ENCODE peak calls at places on chromosomes 4 and X, in four cellular contexts. One of them, this sample, is unnamed.

GRCh38 chrX:132490086-132490419 is 1.2 kb upstream of the MBNL3 start:
- DNase-seq in nephron progenitor cell: no peak
- DNase-seq in foreskin fibroblast: no peak
- DNase-seq in activated B cell treated with CpG ODN at 0.5 μM for 24 hours: no peak
- DNase-seq in this sample: no peak

GRCh38 chr4:88613417-88613875 is 21.2 kb downstream of the HERC3 start:
- DNase-seq in activated B cell treated with CpG ODN at 0.5 μM for 24 hours: no peak
- DNase-seq in foreskin fibroblast: no peak
- DNase-seq in nephron progenitor cell: no peak
- DNase-seq in this sample: no peak

GRCh38 chrX:40040686-40041461 is 56.9 kb downstream of the BCOR start:
- DNase-seq in foreskin fibroblast: no peak
- DNase-seq in nephron progenitor cell: no peak
- DNase-seq in activated B cell treated with CpG ODN at 0.5 μM for 24 hours: no peak
- DNase-seq in this sample: no peak

GRCh38 chrX:64394059-64394873 is 986 bp downstream of the MTMR8 start:
- DNase-seq in nephron progenitor cell: no peak
- DNase-seq in foreskin fibroblast: no peak
- DNase-seq in activated B cell treated with CpG ODN at 0.5 μM for 24 hours: no peak
- DNase-seq in this sample: peak

GRCh38 chr4:121822796-121823504 is 733 bp downstream of the CCNA2 start:
- DNase-seq in activated B cell treated with CpG ODN at 0.5 μM for 24 hours: no peak
- DNase-seq in nephron progenitor cell: peak
- DNase-seq in foreskin fibroblast: peak
- DNase-seq in this sample: peak

GRCh38 chrX:47483310-47484268 is 567 bp upstream of the ZNF41 start:
- DNase-seq in nephron progenitor cell: peak
- DNase-seq in activated B cell treated with CpG ODN at 0.5 μM for 24 hours: no peak
- DNase-seq in foreskin fibroblast: no peak
- DNase-seq in this sample: no peak

GRCh38 chr4:169619518-169619957 is 840 bp upstream of the CLCN3 start:
- DNase-seq in activated B cell treated with CpG ODN at 0.5 μM for 24 hours: peak
- DNase-seq in nephron progenitor cell: peak
- DNase-seq in foreskin fibroblast: peak
- DNase-seq in this sample: peak

GRCh38 chr4:22719218-22719617 is 26.5 kb downstream of the GBA3 start:
- DNase-seq in foreskin fibroblast: no peak
- DNase-seq in nephron progenitor cell: no peak
- DNase-seq in activated B cell treated with CpG ODN at 0.5 μM for 24 hours: no peak
- DNase-seq in this sample: no peak

GRCh38 chr4:87566276-87566675 is 37.1 kb upstream of the SPARCL1 start:
- DNase-seq in nephron progenitor cell: no peak
- DNase-seq in foreskin fibroblast: no peak
- DNase-seq in activated B cell treated with CpG ODN at 0.5 μM for 24 hours: no peak
- DNase-seq in this sample: no peak

GRCh38 chr4:72111863-72112262 is 80.1 kb downstream of the NPFFR2 start:
- DNase-seq in foreskin fibroblast: no peak
- DNase-seq in nephron progenitor cell: no peak
- DNase-seq in activated B cell treated with CpG ODN at 0.5 μM for 24 hours: no peak
- DNase-seq in this sample: no peak

GRCh38 chrX:81900522-81900921 is 698.6 kb downstream of the SH3BGRL start:
- DNase-seq in foreskin fibroblast: no peak
- DNase-seq in nephron progenitor cell: no peak
- DNase-seq in activated B cell treated with CpG ODN at 0.5 μM for 24 hours: no peak
- DNase-seq in this sample: no peak

GRCh38 chrX:51598899-51599298 is 19.8 kb downstream of the CENPVL3 start:
- DNase-seq in nephron progenitor cell: no peak
- DNase-seq in foreskin fibroblast: no peak
- DNase-seq in activated B cell treated with CpG ODN at 0.5 μM for 24 hours: no peak
- DNase-seq in this sample: no peak

GRCh38 chrX:152220612-152221011 is 82.2 kb upstream of the MAGEA10 start:
- DNase-seq in activated B cell treated with CpG ODN at 0.5 μM for 24 hours: no peak
- DNase-seq in foreskin fibroblast: no peak
- DNase-seq in nephron progenitor cell: no peak
- DNase-seq in this sample: no peak

GRCh38 chrX:112612558-112612957 is 67.2 kb downstream of the LHFPL1 start:
- DNase-seq in nephron progenitor cell: no peak
- DNase-seq in foreskin fibroblast: no peak
- DNase-seq in activated B cell treated with CpG ODN at 0.5 μM for 24 hours: no peak
- DNase-seq in this sample: no peak

GRCh38 chrX:45699158-45699557 is 498.5 kb upstream of the DIPK2B start:
- DNase-seq in activated B cell treated with CpG ODN at 0.5 μM for 24 hours: no peak
- DNase-seq in foreskin fibroblast: peak
- DNase-seq in nephron progenitor cell: no peak
- DNase-seq in this sample: no peak

GRCh38 chr4:98728433-98728832 is 70.0 kb upstream of the TSPAN5 start:
- DNase-seq in foreskin fibroblast: peak
- DNase-seq in nephron progenitor cell: no peak
- DNase-seq in activated B cell treated with CpG ODN at 0.5 μM for 24 hours: no peak
- DNase-seq in this sample: no peak

GRCh38 chr4:13872145-13872544 is 244.6 kb upstream of the BOD1L1 start:
- DNase-seq in foreskin fibroblast: peak
- DNase-seq in nephron progenitor cell: no peak
- DNase-seq in activated B cell treated with CpG ODN at 0.5 μM for 24 hours: no peak
- DNase-seq in this sample: no peak

GRCh38 chrX:111823068-111823467 is 52.9 kb upstream of the TRPC5OS start:
- DNase-seq in foreskin fibroblast: no peak
- DNase-seq in activated B cell treated with CpG ODN at 0.5 μM for 24 hours: no peak
- DNase-seq in nephron progenitor cell: peak
- DNase-seq in this sample: peak

GRCh38 chrX:69203367-69204037 is 38.2 kb upstream of the PJA1 start:
- DNase-seq in foreskin fibroblast: no peak
- DNase-seq in activated B cell treated with CpG ODN at 0.5 μM for 24 hours: no peak
- DNase-seq in nephron progenitor cell: no peak
- DNase-seq in this sample: no peak

GRCh38 chr4:8200302-8200975 is 1.3 kb downstream of the SH3TC1 start:
- DNase-seq in activated B cell treated with CpG ODN at 0.5 μM for 24 hours: peak
- DNase-seq in foreskin fibroblast: no peak
- DNase-seq in nephron progenitor cell: no peak
- DNase-seq in this sample: peak

GRCh38 chr4:31045724-31046318 is 325.7 kb downstream of the PCDH7 start:
- DNase-seq in foreskin fibroblast: no peak
- DNase-seq in activated B cell treated with CpG ODN at 0.5 μM for 24 hours: no peak
- DNase-seq in nephron progenitor cell: peak
- DNase-seq in this sample: no peak

GRCh38 chr4:52892880-52893279 is 30.8 kb downstream of the RASL11B start:
- DNase-seq in foreskin fibroblast: no peak
- DNase-seq in nephron progenitor cell: no peak
- DNase-seq in activated B cell treated with CpG ODN at 0.5 μM for 24 hours: no peak
- DNase-seq in this sample: no peak

GRCh38 chr4:82528074-82528473 is 33.7 kb downstream of the TMEM150C start:
- DNase-seq in activated B cell treated with CpG ODN at 0.5 μM for 24 hours: no peak
- DNase-seq in nephron progenitor cell: no peak
- DNase-seq in foreskin fibroblast: no peak
- DNase-seq in this sample: no peak

GRCh38 chr4:82522472-82522871 is 39.3 kb downstream of the TMEM150C start:
- DNase-seq in foreskin fibroblast: no peak
- DNase-seq in activated B cell treated with CpG ODN at 0.5 μM for 24 hours: no peak
- DNase-seq in nephron progenitor cell: no peak
- DNase-seq in this sample: no peak

GRCh38 chr4:82524570-82525152 is 37.1 kb downstream of the TMEM150C start:
- DNase-seq in foreskin fibroblast: no peak
- DNase-seq in nephron progenitor cell: no peak
- DNase-seq in activated B cell treated with CpG ODN at 0.5 μM for 24 hours: no peak
- DNase-seq in this sample: no peak

GRCh38 chr4:82523179-82523578 is 38.6 kb downstream of the TMEM150C start:
- DNase-seq in activated B cell treated with CpG ODN at 0.5 μM for 24 hours: no peak
- DNase-seq in foreskin fibroblast: no peak
- DNase-seq in nephron progenitor cell: no peak
- DNase-seq in this sample: no peak

GRCh38 chr4:82525287-82525898 is 36.4 kb downstream of the TMEM150C start:
- DNase-seq in nephron progenitor cell: no peak
- DNase-seq in foreskin fibroblast: no peak
- DNase-seq in activated B cell treated with CpG ODN at 0.5 μM for 24 hours: no peak
- DNase-seq in this sample: no peak
- TF ChIP-seq CTCF in nephron progenitor cell: no peak
- TF ChIP-seq CTCF in foreskin fibroblast: no peak
- TF ChIP-seq CTCF in activated B cell treated with CpG ODN at 0.5 μM for 24 hours: no peak
- TF ChIP-seq CTCF in this sample: no peak

GRCh38 chrX:38988301-38988700 is 187.0 kb downstream of the MID1IP1 start:
- DNase-seq in nephron progenitor cell: no peak
- DNase-seq in foreskin fibroblast: no peak
- DNase-seq in activated B cell treated with CpG ODN at 0.5 μM for 24 hours: no peak
- DNase-seq in this sample: no peak

GRCh38 chrX:38987135-38987780 is 186.0 kb downstream of the MID1IP1 start:
- DNase-seq in foreskin fibroblast: no peak
- DNase-seq in nephron progenitor cell: peak
- DNase-seq in activated B cell treated with CpG ODN at 0.5 μM for 24 hours: no peak
- DNase-seq in this sample: no peak

GRCh38 chrX:38985375-38985774 is 184.1 kb downstream of the MID1IP1 start:
- DNase-seq in activated B cell treated with CpG ODN at 0.5 μM for 24 hours: no peak
- DNase-seq in nephron progenitor cell: no peak
- DNase-seq in foreskin fibroblast: no peak
- DNase-seq in this sample: peak

GRCh38 chrX:38985945-38986344 is 184.7 kb downstream of the MID1IP1 start:
- DNase-seq in activated B cell treated with CpG ODN at 0.5 μM for 24 hours: no peak
- DNase-seq in foreskin fibroblast: no peak
- DNase-seq in nephron progenitor cell: no peak
- DNase-seq in this sample: no peak

GRCh38 chrX:38986586-38986985 is 185.3 kb downstream of the MID1IP1 start:
- DNase-seq in foreskin fibroblast: no peak
- DNase-seq in nephron progenitor cell: no peak
- DNase-seq in activated B cell treated with CpG ODN at 0.5 μM for 24 hours: no peak
- DNase-seq in this sample: no peak
- TF ChIP-seq CTCF in foreskin fibroblast: no peak
- TF ChIP-seq CTCF in nephron progenitor cell: no peak
- TF ChIP-seq CTCF in activated B cell treated with CpG ODN at 0.5 μM for 24 hours: no peak
- TF ChIP-seq CTCF in this sample: no peak

GRCh38 chr4:41580007-41580406 is 42.0 kb downstream of the LIMCH1 start:
- DNase-seq in foreskin fibroblast: no peak
- DNase-seq in nephron progenitor cell: no peak
- DNase-seq in activated B cell treated with CpG ODN at 0.5 μM for 24 hours: no peak
- DNase-seq in this sample: no peak
- TF ChIP-seq CTCF in foreskin fibroblast: no peak
- TF ChIP-seq CTCF in nephron progenitor cell: no peak
- TF ChIP-seq CTCF in activated B cell treated with CpG ODN at 0.5 μM for 24 hours: no peak
- TF ChIP-seq CTCF in this sample: no peak

DNA sequence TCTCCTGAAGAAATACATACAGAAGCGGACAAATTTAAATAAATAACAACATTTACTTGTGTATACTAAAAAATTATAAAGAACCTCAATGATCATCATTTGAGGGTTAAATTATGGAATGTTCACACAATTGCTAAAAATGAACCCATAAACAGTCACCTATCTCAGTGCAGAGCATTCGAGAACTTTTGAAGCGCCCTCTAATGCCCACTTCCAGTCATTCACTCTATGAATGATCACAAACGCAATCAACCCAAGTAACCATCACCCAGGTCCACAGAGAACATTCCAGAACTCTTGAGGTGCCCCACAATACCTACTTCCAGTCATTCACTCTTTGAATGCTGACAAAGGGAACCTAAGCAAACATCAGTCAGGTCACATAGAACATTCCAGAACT is 103.5 kb upstream of the PLAC1 start:
- DNase-seq in activated B cell treated with CpG ODN at 0.5 μM for 24 hours: no peak
- DNase-seq in nephron progenitor cell: no peak
- DNase-seq in foreskin fibroblast: no peak
- DNase-seq in this sample: peak
- TF ChIP-seq CTCF in activated B cell treated with CpG ODN at 0.5 μM for 24 hours: no peak
- TF ChIP-seq CTCF in nephron progenitor cell: no peak
- TF ChIP-seq CTCF in foreskin fibroblast: peak
- TF ChIP-seq CTCF in this sample: peak

DNA sequence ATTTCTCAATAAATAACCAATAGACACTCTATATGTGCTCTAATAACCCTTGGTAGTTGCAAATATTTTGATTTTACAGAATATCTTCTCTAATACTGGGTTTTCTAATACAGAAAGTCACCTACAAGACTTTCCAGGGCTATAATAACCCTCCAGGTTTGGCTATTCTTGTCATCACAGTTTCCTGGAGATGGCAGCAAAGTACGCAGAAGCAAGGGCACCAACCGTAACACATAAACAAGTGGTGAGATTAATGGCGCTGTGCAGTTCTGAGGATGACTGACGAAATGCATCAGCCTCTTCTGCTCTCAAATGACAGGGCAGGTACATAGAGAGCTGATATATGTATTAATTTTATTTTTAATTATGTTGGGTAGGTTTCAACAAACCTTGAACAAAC is 122.4 kb downstream of the C4orf33 start:
- DNase-seq in nephron progenitor cell: peak
- DNase-seq in foreskin fibroblast: no peak
- DNase-seq in activated B cell treated with CpG ODN at 0.5 μM for 24 hours: no peak
- DNase-seq in this sample: no peak
- TF ChIP-seq CTCF in nephron progenitor cell: peak
- TF ChIP-seq CTCF in foreskin fibroblast: no peak
- TF ChIP-seq CTCF in activated B cell treated with CpG ODN at 0.5 μM for 24 hours: no peak
- TF ChIP-seq CTCF in this sample: no peak

GRCh38 chr4:185317880-185318279 is 77.8 kb downstream of the LRP2BP start:
- DNase-seq in nephron progenitor cell: no peak
- DNase-seq in foreskin fibroblast: no peak
- DNase-seq in activated B cell treated with CpG ODN at 0.5 μM for 24 hours: no peak
- DNase-seq in this sample: no peak
- TF ChIP-seq CTCF in nephron progenitor cell: no peak
- TF ChIP-seq CTCF in foreskin fibroblast: no peak
- TF ChIP-seq CTCF in activated B cell treated with CpG ODN at 0.5 μM for 24 hours: no peak
- TF ChIP-seq CTCF in this sample: no peak

GRCh38 chr4:150768492-150768891 is 186.5 kb downstream of the MAB21L2 start:
- DNase-seq in foreskin fibroblast: peak
- DNase-seq in activated B cell treated with CpG ODN at 0.5 μM for 24 hours: no peak
- DNase-seq in nephron progenitor cell: no peak
- DNase-seq in this sample: no peak

GRCh38 chr4:150771374-150771773 is 189.4 kb downstream of the MAB21L2 start:
- DNase-seq in nephron progenitor cell: no peak
- DNase-seq in foreskin fibroblast: no peak
- DNase-seq in activated B cell treated with CpG ODN at 0.5 μM for 24 hours: no peak
- DNase-seq in this sample: no peak

GRCh38 chr4:150773032-150773431 is 191.1 kb downstream of the MAB21L2 start:
- DNase-seq in nephron progenitor cell: no peak
- DNase-seq in activated B cell treated with CpG ODN at 0.5 μM for 24 hours: no peak
- DNase-seq in foreskin fibroblast: no peak
- DNase-seq in this sample: no peak

GRCh38 chr4:150769845-150770244 is 187.9 kb downstream of the MAB21L2 start:
- DNase-seq in activated B cell treated with CpG ODN at 0.5 μM for 24 hours: no peak
- DNase-seq in foreskin fibroblast: no peak
- DNase-seq in nephron progenitor cell: no peak
- DNase-seq in this sample: no peak

DNA sequence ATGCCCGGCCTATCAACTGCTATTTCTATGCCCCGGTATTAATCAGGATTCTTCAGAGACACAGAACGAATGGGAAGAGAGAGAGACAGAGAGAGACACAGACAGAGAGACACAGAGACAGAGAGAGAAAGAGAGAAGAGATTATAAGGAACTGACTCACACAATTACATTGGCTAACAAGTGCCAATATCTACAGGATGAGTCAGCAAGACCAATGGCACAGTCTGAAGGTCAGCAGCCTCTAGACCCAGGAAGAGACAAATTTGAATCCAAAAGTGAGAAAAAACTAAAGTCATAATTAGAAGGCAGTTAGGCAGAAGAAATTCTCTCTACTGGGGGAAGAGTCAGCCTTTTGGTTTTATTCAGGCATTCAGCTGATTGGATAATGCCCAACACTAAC is 187.3 kb downstream of the MAB21L2 start:
- DNase-seq in foreskin fibroblast: peak
- DNase-seq in activated B cell treated with CpG ODN at 0.5 μM for 24 hours: no peak
- DNase-seq in nephron progenitor cell: no peak
- DNase-seq in this sample: no peak
- TF ChIP-seq CTCF in foreskin fibroblast: no peak
- TF ChIP-seq CTCF in activated B cell treated with CpG ODN at 0.5 μM for 24 hours: no peak
- TF ChIP-seq CTCF in nephron progenitor cell: no peak
- TF ChIP-seq CTCF in this sample: no peak

This sample was measured in GM10248.